ENCODE peak calls at places on chromosome 3, in four cellular contexts. G is endothelial cell of umbilical vein, I is K562, H is HepG2. K is an unnamed sample.

GRCh38 chr3:57803647-57804081 is 47.6 kb downstream of the SLMAP start:
- DNase-seq in G (peak), I (no peak), H (no peak), K (no peak)

GRCh38 chr3:54604495-54604894 is 323.4 kb downstream of the LRTM1 start:
- DNase-seq in G (no peak), I (no peak), H (no peak), K (no peak)

GRCh38 chr3:29822051-29822450 is 541.2 kb downstream of the RBMS3 start:
- DNase-seq in G (peak), I (no peak), H (no peak), K (no peak)

GRCh38 chr3:53725308-53725995 is 120.8 kb downstream of the CHDH start:
- DNase-seq in G (no peak), I (no peak), H (no peak), K (no peak)

GRCh38 chr3:147049901-147050300 is 356.4 kb downstream of the ZIC4 start:
- DNase-seq in G (no peak), I (no peak), H (no peak), K (no peak)

GRCh38 chr3:53585042-53585441 is 90.6 kb downstream of the CACNA1D start:
- DNase-seq in G (no peak), I (no peak), H (no peak), K (no peak)

GRCh38 chr3:95731753-95732152 is 1082.6 kb upstream of the EPHA6 start:
- DNase-seq in G (no peak), I (no peak), H (no peak), K (no peak)

GRCh38 chr3:59935025-59935424 is 885.2 kb upstream of the CFAP20DC start:
- DNase-seq in G (no peak), I (no peak), H (no peak), K (no peak)

GRCh38 chr3:38327335-38328009 is 19.1 kb upstream of the XYLB start:
- DNase-seq in G (peak), I (peak), H (no peak), K (peak)

GRCh38 chr3:72054976-72055375 is 270.0 kb upstream of the PROK2 start:
- DNase-seq in G (no peak), I (no peak), H (peak), K (no peak)

GRCh38 chr3:110664148-110664547 is 407.5 kb upstream of the NECTIN3 start:
- DNase-seq in G (peak), I (no peak), H (no peak), K (no peak)

GRCh38 chr3:187571701-187572100 is 98.5 kb downstream of the SST start:
- DNase-seq in G (no peak), I (no peak), H (no peak), K (no peak)

GRCh38 chr3:43958005-43958770 is 267.4 kb downstream of the ABHD5 start:
- DNase-seq in G (no peak), I (no peak), H (no peak), K (no peak)

GRCh38 chr3:138222888-138223287 is 35.8 kb downstream of the ARMC8 start:
- DNase-seq in G (no peak), I (no peak), H (no peak), K (peak)

GRCh38 chr3:133973249-133973980 is 56.3 kb downstream of the SLCO2A1 start:
- DNase-seq in G (no peak), I (no peak), H (no peak), K (no peak)

GRCh38 chr3:12978682-12979081 is 94.5 kb downstream of the IQSEC1 start:
- DNase-seq in G (no peak), I (no peak), H (no peak), K (no peak)

GRCh38 chr3:117688583-117688982 is 979.0 kb downstream of the TUSC7 start:
- DNase-seq in G (no peak), I (no peak), H (no peak), K (no peak)

GRCh38 chr3:140760324-140761075 is 82.6 kb downstream of the TRIM42 start:
- DNase-seq in G (no peak), I (no peak), H (no peak), K (no peak)

GRCh38 chr3:32176989-32177701 is 61.3 kb upstream of the CMTM8 start:
- DNase-seq in G (peak), I (peak), H (peak), K (peak)

GRCh38 chr3:71069797-71070196 is 513.7 kb downstream of the FOXP1 start:
- DNase-seq in G (peak), I (peak), H (peak), K (peak)

GRCh38 chr3:169496402-169496801 is 167.1 kb downstream of the MECOM start:
- DNase-seq in G (peak), I (no peak), H (no peak), K (no peak)

GRCh38 chr3:33940149-33940548 is 141.7 kb downstream of the PDCD6IP start:
- DNase-seq in G (no peak), I (peak), H (no peak), K (no peak)

GRCh38 chr3:11705049-11705448 is 61.3 kb upstream of the VGLL4 start:
- DNase-seq in G (peak), I (peak), H (no peak), K (peak)

GRCh38 chr3:156910022-156910421 is 83.9 kb downstream of the LEKR1 start:
- DNase-seq in G (no peak), I (no peak), H (no peak), K (no peak)

GRCh38 chr3:31895471-31895870 is 85.6 kb downstream of the OSBPL10 start:
- DNase-seq in G (no peak), I (no peak), H (no peak), K (no peak)

GRCh38 chr3:20574746-20575145 is 388.7 kb upstream of the SGO1 start:
- DNase-seq in G (peak), I (no peak), H (no peak), K (no peak)

GRCh38 chr3:111747490-111747889 is 111.6 kb upstream of the PHLDB2 start:
- DNase-seq in G (peak), I (no peak), H (no peak), K (no peak)

GRCh38 chr3:38127611-38128302 is 9.2 kb downstream of the ACAA1 start:
- DNase-seq in G (no peak), I (no peak), H (no peak), K (no peak)

GRCh38 chr3:15923640-15924405 is 126.0 kb upstream of the ANKRD28 start:
- DNase-seq in G (no peak), I (peak), H (no peak), K (peak)

GRCh38 chr3:156388469-156389150 is 166.3 kb downstream of the SSR3 start:
- DNase-seq in G (peak), I (no peak), H (no peak), K (no peak)

GRCh38 chr3:140292684-140293083 is 357.7 kb downstream of the CLSTN2 start:
- DNase-seq in G (no peak), I (no peak), H (no peak), K (no peak)

GRCh38 chr3:179671709-179672337 is 19.0 kb downstream of the USP13 start:
- DNase-seq in G (peak), I (no peak), H (peak), K (no peak)

GRCh38 chr3:173214576-173214975 is 73.5 kb upstream of the SPATA16 start:
- DNase-seq in G (no peak), I (no peak), H (no peak), K (no peak)

DNA sequence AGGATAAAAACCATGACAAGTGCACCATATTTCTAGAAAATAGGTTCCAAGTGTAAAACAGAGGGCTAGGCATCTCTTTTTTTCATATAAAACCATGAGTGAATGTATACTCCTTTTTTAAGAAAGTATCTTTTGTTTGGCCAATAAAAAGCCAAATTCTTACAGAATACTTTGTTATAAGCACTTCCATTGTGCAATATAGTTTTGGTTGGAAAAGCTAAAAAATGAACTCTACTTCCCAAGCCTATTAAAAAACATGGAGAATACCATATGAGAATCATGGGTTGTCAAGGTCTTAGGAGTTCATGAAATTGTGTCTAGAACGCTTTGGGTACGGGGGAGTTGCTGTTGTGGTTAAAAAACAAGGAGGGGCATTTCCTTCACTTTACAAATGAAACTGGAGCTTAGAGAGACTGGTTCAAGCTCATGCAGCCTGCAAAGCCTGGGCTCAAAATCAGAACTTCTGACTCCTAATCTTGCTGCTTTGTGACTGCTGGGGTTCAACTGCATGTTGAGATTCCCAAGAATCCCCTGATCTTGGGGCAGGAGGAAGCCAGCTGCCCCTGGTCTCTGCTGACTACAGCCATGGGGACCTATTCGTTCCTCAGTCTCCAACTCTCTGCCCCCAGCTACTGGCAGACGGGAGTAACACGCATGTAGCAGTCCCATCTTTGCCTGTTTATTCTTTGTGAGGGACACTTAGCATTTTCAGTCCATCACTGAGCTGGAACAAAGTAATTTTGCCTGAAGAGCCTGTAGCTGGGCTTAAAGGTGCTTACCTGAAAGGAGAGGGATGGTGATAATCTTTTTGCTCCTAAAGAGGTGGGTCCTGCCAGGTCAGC is 229.1 kb downstream of the CHST2 start:
- DNase-seq in G (no peak), I (peak), H (no peak), K (peak)
- TF ChIP-seq CTCF in G (no peak), I (peak), H (no peak), K (peak)

DNA sequence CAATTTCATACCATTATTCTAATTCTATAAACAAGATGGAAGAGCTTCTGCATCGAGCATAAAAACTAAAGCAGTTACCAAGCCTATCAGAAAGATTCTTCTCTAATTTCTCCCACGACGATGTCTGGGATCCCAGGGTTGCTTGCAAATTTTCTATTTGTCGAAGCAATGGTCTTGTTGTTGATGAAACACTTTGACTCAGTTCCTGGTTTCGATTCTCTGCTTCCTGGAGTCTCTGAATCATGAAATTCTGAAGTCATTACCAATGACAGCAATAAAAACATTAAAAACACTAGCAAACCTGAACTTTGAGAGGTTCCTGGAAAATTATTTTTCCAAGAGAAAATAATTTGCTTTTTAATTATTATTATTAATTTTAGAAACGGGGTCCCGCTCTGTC is 18.7 kb downstream of the TMF1 start:
- DNase-seq in G (peak), I (no peak), H (no peak), K (no peak)
- TF ChIP-seq MAX in G (no peak), I (no peak), H (no peak), K (no peak)

DNA sequence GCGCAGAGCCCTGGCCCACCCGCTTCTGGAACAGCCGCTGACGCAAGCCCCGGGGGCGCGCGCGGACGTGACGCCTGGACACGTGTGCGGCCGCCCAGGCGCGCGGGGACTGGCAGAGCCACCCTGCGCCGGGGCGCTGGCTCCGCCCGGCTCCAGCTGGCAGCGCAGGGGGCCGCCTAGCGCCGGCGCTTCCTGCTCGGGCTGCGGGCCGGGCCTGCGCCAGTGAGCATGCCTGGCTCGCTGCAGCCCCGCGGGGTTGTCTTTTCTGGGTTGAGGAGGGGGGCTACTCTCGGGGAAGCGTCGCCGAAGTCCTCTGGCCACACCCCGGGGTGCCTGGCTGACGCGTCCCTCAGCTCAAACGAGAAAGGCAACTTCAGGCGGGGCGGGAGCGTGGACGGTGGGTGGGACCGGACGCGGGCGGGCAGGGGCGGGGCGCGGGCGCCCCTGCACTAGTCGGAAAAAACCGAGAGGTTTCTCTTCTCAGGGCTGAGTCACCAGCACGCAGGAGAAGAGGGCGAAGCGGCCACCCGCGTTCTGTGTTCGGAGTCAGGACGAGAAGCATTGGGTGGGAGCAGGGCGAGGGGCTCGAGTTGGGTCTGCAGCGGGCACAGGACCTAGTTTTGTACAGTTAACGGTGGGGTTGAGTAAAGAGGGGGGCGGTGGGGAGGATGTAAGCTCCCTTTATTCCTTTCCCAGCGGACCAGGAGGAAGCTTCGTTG is at the start of gene SIAH2:
- DNase-seq in G (peak), I (peak), H (peak), K (peak)
- TF ChIP-seq POLR2A in G (peak), I (peak), H (peak), K (peak)

DNA sequence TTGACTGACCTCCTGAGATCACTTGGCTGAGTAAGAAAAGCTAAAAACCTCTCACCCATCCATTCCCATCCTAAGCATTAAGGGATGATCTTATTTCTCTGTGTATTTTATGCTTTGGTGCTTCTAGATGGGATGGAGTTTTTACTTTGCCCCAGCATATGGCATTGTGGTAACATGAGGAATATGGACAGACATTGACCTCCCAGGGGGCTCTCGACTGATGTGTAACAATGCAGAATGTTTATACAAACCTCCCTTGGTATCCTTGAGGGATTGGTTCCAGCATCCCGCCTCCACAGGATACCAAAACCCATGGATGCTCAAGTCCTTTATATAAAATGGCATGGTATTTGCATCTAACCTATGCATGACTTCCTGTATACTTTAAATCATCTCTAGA is 21.5 kb downstream of the PDIA5 start:
- DNase-seq in G (no peak), I (no peak), H (no peak), K (no peak)
- TF ChIP-seq CTCF in G (no peak), I (no peak), H (no peak), K (no peak)

DNA sequence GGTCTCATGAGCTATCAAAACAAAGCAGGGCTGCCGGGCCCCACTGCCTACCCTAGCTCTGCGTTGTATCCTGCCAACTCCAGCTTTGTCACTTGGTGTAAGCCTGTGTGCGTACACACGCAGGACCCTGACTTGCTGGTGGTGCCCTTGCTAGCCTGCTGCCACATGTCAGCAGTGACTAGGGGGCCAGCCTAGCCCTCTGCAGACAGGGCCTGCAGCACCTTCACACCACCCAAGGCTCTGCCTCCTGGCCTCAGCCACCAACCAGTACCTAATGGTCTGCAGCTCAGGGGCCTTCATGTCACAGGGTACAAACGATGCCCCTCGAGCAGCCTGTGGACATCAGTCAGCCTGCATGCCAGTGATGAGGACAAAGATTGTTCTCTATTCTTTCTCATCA is 30.1 kb upstream of the DUSP7 start:
- DNase-seq in G (no peak), I (no peak), H (no peak), K (no peak)
- TF ChIP-seq MAX in G (no peak), I (no peak), H (no peak), K (no peak)

GRCh38 chr3:100334340-100335136 is at the start of gene NIT2:
- DNase-seq in G (peak), I (peak), H (peak), K (peak)
- TF ChIP-seq POLR2A in G (peak), I (peak), H (peak), K (peak)

GRCh38 chr3:194604837-194605236 is 28.4 kb downstream of the TMEM44 start:
- DNase-seq in G (no peak), I (no peak), H (no peak), K (no peak)
- TF ChIP-seq CTCF in G (peak), I (no peak), H (peak), K (peak)

K was measured in NB4.